ENCODE peak calls at places on chromosomes 6 and 20, in eight cellular contexts. K, I, Y, E, N, G, O and Z are unnamed samples.

GRCh38 chr6:112030206-112030932 is 23.5 kb upstream of the CCN6 start:
- DNase-seq in K (no peak), I (peak), Y (no peak), E (no peak), N (no peak), G (no peak), O (no peak), Z (no peak)

GRCh38 chr6:134741193-134741521 is 208.7 kb downstream of the ALDH8A1 start:
- DNase-seq in K (no peak), I (no peak), Y (no peak), E (no peak), N (no peak), G (peak), O (no peak), Z (no peak)

GRCh38 chr20:21173496-21174025 is 47.7 kb downstream of the KIZ start:
- DNase-seq in K (peak), I (no peak), Y (no peak), E (no peak), N (no peak), G (no peak), O (peak), Z (no peak)

GRCh38 chr6:52503853-52504777 is 72.7 kb downstream of the TRAM2 start:
- DNase-seq in K (peak), I (peak), Y (peak), E (peak), N (peak), G (peak), O (peak), Z (peak)

GRCh38 chr20:47500554-47500953 is 1.1 kb upstream of the NCOA3 start:
- DNase-seq in K (no peak), I (no peak), Y (no peak), E (no peak), N (no peak), G (no peak), O (peak), Z (no peak)

GRCh38 chr6:152271681-152272464 is 365.3 kb downstream of the SYNE1 start:
- DNase-seq in K (peak), I (peak), Y (peak), E (peak), N (peak), G (no peak), O (peak), Z (no peak)

GRCh38 chr6:35906499-35906846 is 14.4 kb downstream of the SRPK1 start:
- DNase-seq in K (no peak), I (no peak), Y (no peak), E (no peak), N (no peak), G (no peak), O (no peak), Z (no peak)

GRCh38 chr6:133368664-133369063 is 127.5 kb downstream of the EYA4 start:
- DNase-seq in K (peak), I (peak), Y (no peak), E (no peak), N (no peak), G (peak), O (no peak), Z (no peak)

GRCh38 chr6:138814179-138814834 is 18.4 kb downstream of the ECT2L start:
- DNase-seq in K (no peak), I (peak), Y (no peak), E (no peak), N (peak), G (no peak), O (no peak), Z (no peak)

GRCh38 chr6:154247119-154247814 is 109.3 kb downstream of the IPCEF1 start:
- DNase-seq in K (no peak), I (no peak), Y (no peak), E (no peak), N (no peak), G (no peak), O (peak), Z (no peak)

GRCh38 chr6:148746363-148747144 is at the start of gene UST:
- DNase-seq in K (peak), I (peak), Y (peak), E (peak), N (peak), G (peak), O (peak), Z (peak)

GRCh38 chr6:87257565-87257964 is 64.8 kb upstream of the SMIM8 start:
- DNase-seq in K (no peak), I (no peak), Y (no peak), E (no peak), N (no peak), G (no peak), O (no peak), Z (no peak)

GRCh38 chr6:87257046-87257445 is 65.3 kb upstream of the SMIM8 start:
- DNase-seq in K (no peak), I (no peak), Y (no peak), E (no peak), N (no peak), G (no peak), O (no peak), Z (no peak)

GRCh38 chr6:87259791-87260190 is 62.6 kb upstream of the SMIM8 start:
- DNase-seq in K (no peak), I (no peak), Y (no peak), E (no peak), N (no peak), G (no peak), O (no peak), Z (no peak)

GRCh38 chr6:87261534-87261933 is 60.9 kb upstream of the SMIM8 start:
- DNase-seq in K (no peak), I (no peak), Y (no peak), E (no peak), N (no peak), G (no peak), O (no peak), Z (no peak)

GRCh38 chr6:87257975-87258374 is 64.4 kb upstream of the SMIM8 start:
- DNase-seq in K (no peak), I (no peak), Y (no peak), E (no peak), N (no peak), G (no peak), O (no peak), Z (no peak)
- H3K4me3 ChIP-seq in K (no peak), I (no peak), Y (no peak), E (no peak), N (no peak), G (no peak), O (no peak), Z (no peak)

GRCh38 chr6:135901776-135902524 is 50.4 kb downstream of the PDE7B start:
- DNase-seq in K (peak), I (no peak), Y (peak), E (peak), N (peak), G (no peak), O (peak), Z (no peak)

GRCh38 chr6:135906542-135906941 is 55.0 kb downstream of the PDE7B start:
- DNase-seq in K (peak), I (peak), Y (peak), E (peak), N (peak), G (no peak), O (peak), Z (no peak)

GRCh38 chr6:135904666-135905065 is 53.2 kb downstream of the PDE7B start:
- DNase-seq in K (no peak), I (peak), Y (peak), E (no peak), N (peak), G (no peak), O (peak), Z (no peak)

GRCh38 chr6:135905604-135906300 is 54.3 kb downstream of the PDE7B start:
- DNase-seq in K (no peak), I (no peak), Y (no peak), E (no peak), N (no peak), G (no peak), O (no peak), Z (no peak)

GRCh38 chr6:135902756-135903331 is 51.3 kb downstream of the PDE7B start:
- DNase-seq in K (peak), I (no peak), Y (peak), E (peak), N (no peak), G (no peak), O (peak), Z (no peak)
- TF ChIP-seq CTCF in K (no peak), I (no peak), Y (no peak), E (no peak), N (no peak), G (no peak), O (no peak), Z (no peak)

GRCh38 chr6:23224540-23224939 is 655.2 kb downstream of the HDGFL1 start:
- DNase-seq in K (no peak), I (no peak), Y (no peak), E (no peak), N (no peak), G (no peak), O (no peak), Z (no peak)

GRCh38 chr6:23222724-23223123 is 653.4 kb downstream of the HDGFL1 start:
- DNase-seq in K (no peak), I (no peak), Y (no peak), E (no peak), N (no peak), G (no peak), O (no peak), Z (no peak)

GRCh38 chr6:23228439-23229024 is 659.2 kb downstream of the HDGFL1 start:
- DNase-seq in K (no peak), I (peak), Y (no peak), E (no peak), N (peak), G (no peak), O (peak), Z (no peak)
- H3K4me3 ChIP-seq in K (no peak), I (no peak), Y (no peak), E (no peak), N (no peak), G (no peak), O (no peak), Z (no peak)

GRCh38 chr6:16358531-16359138 is 120.2 kb downstream of the GMPR start:
- DNase-seq in K (no peak), I (no peak), Y (no peak), E (no peak), N (no peak), G (no peak), O (no peak), Z (no peak)

GRCh38 chr6:16355238-16355637 is 116.9 kb downstream of the GMPR start:
- DNase-seq in K (no peak), I (no peak), Y (no peak), E (no peak), N (no peak), G (no peak), O (no peak), Z (no peak)

GRCh38 chr6:16352821-16353438 is 114.5 kb downstream of the GMPR start:
- DNase-seq in K (no peak), I (no peak), Y (no peak), E (no peak), N (no peak), G (no peak), O (no peak), Z (no peak)

GRCh38 chr6:16354692-16355091 is 116.3 kb downstream of the GMPR start:
- DNase-seq in K (no peak), I (no peak), Y (no peak), E (no peak), N (no peak), G (peak), O (no peak), Z (no peak)

DNA sequence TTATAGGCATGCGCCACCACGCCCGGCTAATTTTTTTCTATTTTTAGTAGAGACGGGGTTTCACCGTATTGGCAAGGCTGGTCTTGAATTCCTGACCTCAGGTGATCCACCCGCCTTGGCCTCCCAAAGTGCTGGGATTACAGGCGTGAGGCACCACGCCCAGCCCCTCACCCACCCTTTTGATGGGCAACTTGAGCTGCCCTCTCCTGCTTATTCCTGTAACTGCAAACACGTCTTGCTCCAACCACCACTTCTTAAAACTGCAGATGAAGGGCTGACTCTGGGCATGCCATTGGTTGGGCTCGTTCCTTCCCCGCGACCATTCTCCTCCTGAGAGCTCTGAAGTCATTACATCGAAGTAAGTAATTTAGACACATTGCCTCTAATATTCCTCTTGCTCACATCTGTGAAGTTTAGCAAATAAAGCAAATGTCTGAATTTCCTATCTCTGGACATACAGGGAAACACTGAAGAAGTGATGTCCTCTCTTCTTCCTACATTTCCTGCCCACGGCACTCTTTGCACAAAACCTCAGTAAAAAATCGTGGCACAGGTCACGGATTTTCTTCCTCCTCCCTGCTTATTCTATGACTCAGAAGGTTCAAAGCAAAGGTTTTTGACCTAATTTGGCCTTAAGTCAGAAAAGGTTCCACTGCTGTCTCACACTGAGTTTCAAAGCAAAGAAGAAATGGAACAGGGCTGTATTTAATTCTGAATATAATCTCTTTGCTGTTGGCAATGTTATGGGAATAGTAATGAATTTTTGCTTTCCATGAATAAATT is 117.5 kb downstream of the GMPR start:
- DNase-seq in K (peak), I (no peak), Y (peak), E (no peak), N (no peak), G (no peak), O (peak), Z (no peak)
- TF ChIP-seq CTCF in K (no peak), I (no peak), Y (no peak), E (no peak), N (no peak), G (no peak), O (no peak), Z (no peak)

DNA sequence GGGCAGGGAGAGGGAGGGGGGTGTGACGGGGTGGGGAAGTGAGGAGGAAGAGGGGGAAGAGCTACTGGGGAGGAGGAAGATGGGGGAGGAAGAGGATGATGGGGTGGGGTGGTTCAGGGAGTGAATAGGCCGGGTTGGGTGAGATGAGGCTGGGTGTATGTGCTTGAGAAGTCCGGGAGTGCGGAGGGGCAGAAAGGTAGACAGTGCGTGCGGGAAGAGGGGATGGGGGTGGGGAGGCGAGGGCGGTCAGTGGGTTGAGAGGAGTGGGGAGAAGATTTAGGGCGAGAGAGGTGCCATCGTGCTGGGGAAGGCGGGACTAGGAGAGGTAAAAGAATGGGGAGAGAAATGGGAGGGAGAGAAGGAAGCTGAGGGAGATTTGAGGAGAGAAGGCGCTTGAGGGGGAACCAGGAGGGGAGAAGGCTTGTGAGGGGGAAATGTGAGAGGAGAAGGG is 30.9 kb upstream of the NOTCH4 start:
- DNase-seq in K (no peak), I (no peak), Y (no peak), E (no peak), N (no peak), G (no peak), O (no peak), Z (no peak)
- H3K4me3 ChIP-seq in K (peak), I (peak), Y (peak), E (peak), N (peak), G (peak), O (peak), Z (no peak)